ENCODE peak calls at places on chromosomes 16 and 17, in nine cellular contexts. One of them, this sample, is unnamed.
A peak's percentile ranks its signal among the peaks of the same experiment; 100 is the strongest.

GRCh38 chr16:67942200-67942509 is 1.8 kb downstream of the LCAT start:
- DNase-seq in GM10248: peak; percentile 75
- DNase-seq in K562: peak; percentile 71
- DNase-seq in RWPE1: no peak
- DNase-seq in SK-N-SH: peak; percentile 85
- DNase-seq in upper lobe of left lung: no peak
- DNase-seq in mucosa of descending colon: peak; percentile 43
- DNase-seq in hepatocyte: peak; percentile 55
- DNase-seq in glutamatergic neuron: peak; percentile 67
- DNase-seq in this sample: peak; percentile 59

GRCh38 chr17:78343099-78343432 is 16.8 kb downstream of the SOCS3 start:
- DNase-seq in GM10248: no peak
- DNase-seq in K562: no peak
- DNase-seq in RWPE1: peak; percentile 57
- DNase-seq in SK-N-SH: peak; percentile 62
- DNase-seq in upper lobe of left lung: no peak
- DNase-seq in mucosa of descending colon: peak; percentile 63
- DNase-seq in hepatocyte: peak; percentile 72
- DNase-seq in glutamatergic neuron: no peak
- DNase-seq in this sample: no peak

GRCh38 chr17:352421-353212 is at the start of gene RPH3AL:
- DNase-seq in GM10248: no peak
- DNase-seq in K562: no peak
- DNase-seq in RWPE1: no peak
- DNase-seq in SK-N-SH: no peak
- DNase-seq in upper lobe of left lung: no peak
- DNase-seq in mucosa of descending colon: peak; percentile 86
- DNase-seq in hepatocyte: peak; percentile 87
- DNase-seq in glutamatergic neuron: peak; percentile 65
- DNase-seq in this sample: peak; percentile 49

GRCh38 chr17:38341035-38341721 is 2.6 kb downstream of the GPR179 start:
- DNase-seq in GM10248: no peak
- DNase-seq in K562: no peak
- DNase-seq in RWPE1: no peak
- DNase-seq in SK-N-SH: peak; percentile 84
- DNase-seq in upper lobe of left lung: no peak
- DNase-seq in mucosa of descending colon: peak; percentile 64
- DNase-seq in hepatocyte: peak; percentile 42
- DNase-seq in glutamatergic neuron: no peak
- DNase-seq in this sample: no peak

GRCh38 chr17:82957961-82958491 is 118.2 kb upstream of the ZNF750 start:
- DNase-seq in GM10248: no peak
- DNase-seq in K562: no peak
- DNase-seq in RWPE1: no peak
- DNase-seq in SK-N-SH: no peak
- DNase-seq in upper lobe of left lung: peak; percentile 58
- DNase-seq in mucosa of descending colon: no peak
- DNase-seq in hepatocyte: no peak
- DNase-seq in glutamatergic neuron: no peak
- DNase-seq in this sample: no peak

GRCh38 chr17:17126131-17127110 is 79.7 kb downstream of the PLD6 start:
- DNase-seq in GM10248: no peak
- DNase-seq in K562: no peak
- DNase-seq in RWPE1: no peak
- DNase-seq in SK-N-SH: no peak
- DNase-seq in upper lobe of left lung: no peak
- DNase-seq in mucosa of descending colon: no peak
- DNase-seq in hepatocyte: no peak
- DNase-seq in glutamatergic neuron: no peak
- DNase-seq in this sample: no peak

GRCh38 chr17:46929413-46929812 is 6.5 kb downstream of the GOSR2 start:
- DNase-seq in GM10248: no peak
- DNase-seq in K562: no peak
- DNase-seq in RWPE1: peak; percentile 60
- DNase-seq in SK-N-SH: no peak
- DNase-seq in upper lobe of left lung: no peak
- DNase-seq in mucosa of descending colon: no peak
- DNase-seq in hepatocyte: peak; percentile 46
- DNase-seq in glutamatergic neuron: peak; percentile 43
- DNase-seq in this sample: no peak

GRCh38 chr16:80526418-80527061 is 14.3 kb upstream of the DYNLRB2 start:
- DNase-seq in GM10248: peak; percentile 46
- DNase-seq in K562: peak; percentile 69
- DNase-seq in RWPE1: peak; percentile 52
- DNase-seq in SK-N-SH: peak; percentile 49
- DNase-seq in upper lobe of left lung: no peak
- DNase-seq in mucosa of descending colon: peak; percentile 53
- DNase-seq in hepatocyte: peak; percentile 79
- DNase-seq in glutamatergic neuron: peak; percentile 46
- DNase-seq in this sample: peak; percentile 62

GRCh38 chr17:78376161-78376560 is 2.3 kb upstream of the PGS1 start:
- DNase-seq in GM10248: no peak
- DNase-seq in K562: no peak
- DNase-seq in RWPE1: no peak
- DNase-seq in SK-N-SH: no peak
- DNase-seq in upper lobe of left lung: no peak
- DNase-seq in mucosa of descending colon: no peak
- DNase-seq in hepatocyte: no peak
- DNase-seq in glutamatergic neuron: no peak
- DNase-seq in this sample: no peak

GRCh38 chr17:2264023-2264860 is 39.3 kb downstream of the SMG6 start:
- DNase-seq in GM10248: no peak
- DNase-seq in K562: no peak
- DNase-seq in RWPE1: no peak
- DNase-seq in SK-N-SH: no peak
- DNase-seq in upper lobe of left lung: no peak
- DNase-seq in mucosa of descending colon: no peak
- DNase-seq in hepatocyte: peak; percentile 24
- DNase-seq in glutamatergic neuron: no peak
- DNase-seq in this sample: no peak

GRCh38 chr16:74735162-74735452 is 34.4 kb upstream of the MLKL start:
- DNase-seq in GM10248: no peak
- DNase-seq in K562: no peak
- DNase-seq in RWPE1: no peak
- DNase-seq in SK-N-SH: no peak
- DNase-seq in upper lobe of left lung: no peak
- DNase-seq in mucosa of descending colon: no peak
- DNase-seq in hepatocyte: no peak
- DNase-seq in glutamatergic neuron: no peak
- DNase-seq in this sample: no peak

GRCh38 chr16:68346892-68347480 is 36.2 kb downstream of the PRMT7 start:
- DNase-seq in GM10248: no peak
- DNase-seq in K562: no peak
- DNase-seq in RWPE1: no peak
- DNase-seq in SK-N-SH: no peak
- DNase-seq in upper lobe of left lung: no peak
- DNase-seq in mucosa of descending colon: no peak
- DNase-seq in hepatocyte: no peak
- DNase-seq in glutamatergic neuron: no peak
- DNase-seq in this sample: no peak

GRCh38 chr16:8885674-8886592 is 3.8 kb downstream of the LITAFD start:
- DNase-seq in GM10248: no peak
- DNase-seq in K562: no peak
- DNase-seq in RWPE1: no peak
- DNase-seq in SK-N-SH: peak; percentile 69
- DNase-seq in upper lobe of left lung: no peak
- DNase-seq in mucosa of descending colon: no peak
- DNase-seq in hepatocyte: peak; percentile 81
- DNase-seq in glutamatergic neuron: peak; percentile 52
- DNase-seq in this sample: no peak
- TF ChIP-seq CTCF in GM10248: no peak
- TF ChIP-seq CTCF in K562: no peak
- TF ChIP-seq CTCF in RWPE1: no peak
- TF ChIP-seq CTCF in SK-N-SH: no peak
- TF ChIP-seq CTCF in upper lobe of left lung: no peak
- TF ChIP-seq CTCF in mucosa of descending colon: no peak
- TF ChIP-seq CTCF in hepatocyte: peak; percentile 4
- TF ChIP-seq CTCF in glutamatergic neuron: peak; percentile 12
- TF ChIP-seq CTCF in this sample: no peak

GRCh38 chr17:57380055-57380356 is 123.7 kb downstream of the MSI2 start:
- DNase-seq in GM10248: no peak
- DNase-seq in K562: peak; percentile 43
- DNase-seq in RWPE1: no peak
- DNase-seq in SK-N-SH: no peak
- DNase-seq in upper lobe of left lung: peak; percentile 19
- DNase-seq in mucosa of descending colon: no peak
- DNase-seq in hepatocyte: no peak
- DNase-seq in glutamatergic neuron: no peak
- DNase-seq in this sample: no peak

GRCh38 chr17:57375770-57376181 is 119.5 kb downstream of the MSI2 start:
- DNase-seq in GM10248: no peak
- DNase-seq in K562: peak; percentile 78
- DNase-seq in RWPE1: peak; percentile 83
- DNase-seq in SK-N-SH: no peak
- DNase-seq in upper lobe of left lung: peak; percentile 13
- DNase-seq in mucosa of descending colon: no peak
- DNase-seq in hepatocyte: peak; percentile 40
- DNase-seq in glutamatergic neuron: no peak
- DNase-seq in this sample: no peak

GRCh38 chr17:57379237-57380054 is 123.1 kb downstream of the MSI2 start:
- DNase-seq in GM10248: no peak
- DNase-seq in K562: peak; percentile 96
- DNase-seq in RWPE1: no peak
- DNase-seq in SK-N-SH: peak; percentile 67
- DNase-seq in upper lobe of left lung: peak; percentile 18
- DNase-seq in mucosa of descending colon: no peak
- DNase-seq in hepatocyte: no peak
- DNase-seq in glutamatergic neuron: no peak
- DNase-seq in this sample: no peak

GRCh38 chr17:57375040-57375769 is 118.9 kb downstream of the MSI2 start:
- DNase-seq in GM10248: no peak
- DNase-seq in K562: no peak
- DNase-seq in RWPE1: no peak
- DNase-seq in SK-N-SH: no peak
- DNase-seq in upper lobe of left lung: no peak
- DNase-seq in mucosa of descending colon: no peak
- DNase-seq in hepatocyte: no peak
- DNase-seq in glutamatergic neuron: no peak
- DNase-seq in this sample: no peak

GRCh38 chr17:57377094-57377493 is 120.8 kb downstream of the MSI2 start:
- DNase-seq in GM10248: no peak
- DNase-seq in K562: no peak
- DNase-seq in RWPE1: no peak
- DNase-seq in SK-N-SH: no peak
- DNase-seq in upper lobe of left lung: peak; percentile 22
- DNase-seq in mucosa of descending colon: no peak
- DNase-seq in hepatocyte: peak; percentile 67
- DNase-seq in glutamatergic neuron: no peak
- DNase-seq in this sample: no peak
- TF ChIP-seq CTCF in GM10248: no peak
- TF ChIP-seq CTCF in K562: no peak
- TF ChIP-seq CTCF in RWPE1: no peak
- TF ChIP-seq CTCF in SK-N-SH: no peak
- TF ChIP-seq CTCF in upper lobe of left lung: no peak
- TF ChIP-seq CTCF in mucosa of descending colon: no peak
- TF ChIP-seq CTCF in hepatocyte: no peak
- TF ChIP-seq CTCF in glutamatergic neuron: no peak
- TF ChIP-seq CTCF in this sample: no peak

DNA sequence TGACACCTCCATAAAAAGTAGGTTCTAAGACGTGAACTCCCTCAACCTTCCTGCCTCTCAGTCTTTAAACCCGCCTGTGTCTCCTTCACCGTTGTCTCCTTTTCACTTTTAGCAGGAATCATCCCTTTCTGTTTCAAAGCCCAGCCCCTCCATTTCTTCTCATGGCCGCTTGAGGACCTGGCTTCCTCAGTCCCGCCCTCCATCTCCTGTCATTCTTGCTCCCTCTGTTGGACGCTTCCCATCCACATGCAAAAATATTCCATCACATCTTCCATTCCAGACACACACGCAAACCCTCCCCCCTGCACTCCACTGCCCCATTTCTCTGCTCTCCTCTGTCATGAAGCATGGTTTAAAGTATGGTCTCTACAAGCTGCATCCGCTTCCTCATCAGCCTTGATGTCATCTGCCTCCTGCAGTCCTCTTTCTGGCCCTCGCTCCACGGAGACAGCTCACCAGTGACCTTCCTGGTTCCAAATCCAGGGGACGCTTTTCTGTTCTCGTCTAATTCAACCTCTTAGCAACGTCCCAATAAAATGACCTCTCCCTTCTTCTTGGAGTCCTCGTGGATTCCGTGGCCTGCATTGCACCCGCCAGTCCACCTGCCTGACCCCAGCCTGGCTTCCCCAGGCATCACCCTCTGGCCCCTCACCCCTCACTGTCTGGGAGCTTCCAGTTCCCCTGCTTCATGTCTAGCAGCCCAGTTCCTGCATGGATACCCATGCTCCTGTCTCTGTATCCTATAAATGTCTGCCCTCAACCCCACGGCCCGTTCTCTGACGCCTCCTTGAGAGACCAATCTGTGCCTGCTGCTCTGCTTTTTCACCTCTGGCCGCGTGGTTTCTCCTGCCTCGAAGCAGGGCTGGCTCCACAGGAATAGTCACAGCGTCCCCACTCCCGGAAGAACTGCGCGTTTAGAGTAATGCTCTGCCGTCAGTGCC is 26.2 kb downstream of the ANKRD40 start:
- DNase-seq in GM10248: no peak
- DNase-seq in K562: peak; percentile 79
- DNase-seq in RWPE1: peak; percentile 70
- DNase-seq in SK-N-SH: peak; percentile 94
- DNase-seq in upper lobe of left lung: no peak
- DNase-seq in mucosa of descending colon: peak; percentile 71
- DNase-seq in hepatocyte: peak; percentile 82
- DNase-seq in glutamatergic neuron: peak; percentile 48
- DNase-seq in this sample: no peak
- TF ChIP-seq CTCF in GM10248: no peak
- TF ChIP-seq CTCF in K562: peak; percentile 86
- TF ChIP-seq CTCF in RWPE1: no peak
- TF ChIP-seq CTCF in SK-N-SH: peak; percentile 88
- TF ChIP-seq CTCF in upper lobe of left lung: peak; percentile 60
- TF ChIP-seq CTCF in mucosa of descending colon: no peak
- TF ChIP-seq CTCF in hepatocyte: peak; percentile 58
- TF ChIP-seq CTCF in glutamatergic neuron: no peak
- TF ChIP-seq CTCF in this sample: peak; percentile 11

DNA sequence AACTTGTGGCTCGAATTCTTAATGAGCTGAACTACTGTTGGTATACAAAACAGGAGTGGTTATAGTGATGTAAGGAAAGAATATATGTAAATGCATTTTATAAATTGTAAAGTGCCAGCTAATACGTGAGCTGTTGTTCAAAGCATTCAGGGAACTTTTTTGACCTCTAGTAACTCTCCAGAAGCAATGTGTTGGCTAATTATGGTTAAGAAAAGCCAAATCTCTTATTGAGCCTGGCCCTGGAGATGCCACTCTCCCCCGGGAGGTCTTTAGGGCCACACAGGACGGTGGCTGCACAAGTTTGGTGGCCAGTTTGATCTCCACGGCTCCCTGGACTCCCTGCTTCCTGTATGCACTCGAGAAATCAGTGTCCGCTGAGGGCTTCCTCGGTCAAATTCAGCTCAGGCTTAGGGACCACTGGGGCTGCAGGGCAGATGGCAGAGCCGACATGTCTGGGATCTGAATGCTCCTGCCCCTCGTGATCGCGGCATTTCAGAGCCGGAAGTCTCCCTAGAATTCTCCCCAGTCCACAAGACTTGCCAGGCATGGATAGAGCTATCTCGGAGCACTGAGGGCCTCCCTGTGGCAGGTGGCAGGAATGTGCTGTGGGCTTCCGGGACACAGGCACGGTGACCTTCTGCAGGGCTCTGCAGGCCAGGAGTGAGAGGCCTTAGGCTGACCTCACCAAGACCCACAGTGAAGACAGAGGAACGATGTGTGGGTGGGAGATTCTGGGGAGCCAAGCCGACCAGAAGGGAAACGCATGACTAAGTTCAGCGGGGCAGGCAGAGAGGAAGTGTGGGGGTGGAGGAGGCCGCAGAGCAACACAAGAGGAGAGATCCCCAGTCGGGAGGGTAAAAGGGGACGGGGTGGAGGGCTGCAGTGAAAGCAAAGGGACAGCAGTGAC is 18.6 kb upstream of the PITPNM3 start:
- DNase-seq in GM10248: peak; percentile 82
- DNase-seq in K562: peak; percentile 81
- DNase-seq in RWPE1: peak; percentile 44
- DNase-seq in SK-N-SH: no peak
- DNase-seq in upper lobe of left lung: peak; percentile 19
- DNase-seq in mucosa of descending colon: peak; percentile 33
- DNase-seq in hepatocyte: no peak
- DNase-seq in glutamatergic neuron: no peak
- DNase-seq in this sample: peak; percentile 40
- TF ChIP-seq CTCF in GM10248: peak; percentile 9
- TF ChIP-seq CTCF in K562: no peak
- TF ChIP-seq CTCF in RWPE1: no peak
- TF ChIP-seq CTCF in SK-N-SH: no peak
- TF ChIP-seq CTCF in upper lobe of left lung: peak; percentile 35
- TF ChIP-seq CTCF in mucosa of descending colon: no peak
- TF ChIP-seq CTCF in hepatocyte: no peak
- TF ChIP-seq CTCF in glutamatergic neuron: no peak
- TF ChIP-seq CTCF in this sample: no peak

This sample was measured in nephron progenitor cell.